ENCODE peak calls at places on chromosomes 11 and 22, in seven cellular contexts. I, Q, C, E, S, L and F are unnamed samples.

GRCh38 chr22:36223504-36223903 is 15.8 kb downstream of the APOL2 start:
- DNase-seq in E (no peak), L (no peak), S (no peak), Q (peak; percentile 49), I (no peak), C (no peak), F (no peak)

GRCh38 chr11:33952805-33953204 is 60.9 kb upstream of the LMO2 start:
- DNase-seq in S (no peak), E (no peak), Q (no peak), I (no peak), C (no peak), L (no peak), F (no peak)

GRCh38 chr11:33868646-33869461 is 23.0 kb downstream of the LMO2 start:
- DNase-seq in S (no peak), C (peak; percentile 42), Q (no peak), E (no peak), L (no peak), I (no peak), F (no peak)

GRCh38 chr11:477042-477715 is 27.1 kb downstream of the PTDSS2 start:
- DNase-seq in E (no peak), I (no peak), Q (no peak), L (no peak), S (no peak), C (no peak), F (no peak)

GRCh38 chr11:17275376-17276235 is 933 bp upstream of the NUCB2 start:
- DNase-seq in Q (no peak), L (no peak), E (no peak), S (no peak), I (no peak), C (no peak), F (no peak)

GRCh38 chr11:116853461-116854073 is 16.1 kb upstream of the APOA1 start:
- DNase-seq in C (no peak), L (peak; percentile 96), I (no peak), E (peak; percentile 15), Q (peak; percentile 74), S (peak; percentile 78), F (no peak)

GRCh38 chr11:7512525-7513209 is 1.1 kb upstream of the PPFIBP2 start:
- DNase-seq in C (peak; percentile 18), Q (no peak), I (peak; percentile 36), S (peak; percentile 75), E (no peak), L (no peak), F (no peak)

GRCh38 chr11:71505781-71506180 is 21.3 kb upstream of the KRTAP5-7 start:
- DNase-seq in E (no peak), Q (no peak), I (no peak), C (no peak), L (no peak), S (no peak), F (no peak)

GRCh38 chr22:23237201-23237798 is 57.0 kb downstream of the BCR start:
- DNase-seq in S (no peak), C (peak; percentile 62), Q (no peak), E (no peak), I (no peak), L (no peak), F (peak; percentile 95)

GRCh38 chr11:65501530-65502273 is 2.9 kb downstream of the MALAT1 start:
- DNase-seq in S (no peak), E (no peak), L (no peak), Q (peak; percentile 58), I (no peak), C (no peak), F (no peak)

GRCh38 chr11:27231519-27231918 is 131.5 kb downstream of the CCDC34 start:
- DNase-seq in Q (no peak), E (no peak), S (no peak), C (no peak), I (no peak), L (no peak), F (no peak)

GRCh38 chr22:50729391-50730012 is 8.5 kb upstream of the ACR start:
- DNase-seq in Q (peak; percentile 46), I (no peak), L (no peak), C (peak; percentile 14), S (no peak), E (no peak), F (peak; percentile 75)

GRCh38 chr11:122421684-122422083 is 233.8 kb upstream of the UBASH3B start:
- DNase-seq in S (no peak), I (no peak), L (no peak), C (no peak), E (no peak), Q (no peak), F (no peak)

GRCh38 chr22:46738642-46738960 is 549 bp upstream of the CERK start:
- DNase-seq in C (peak; percentile 53), S (no peak), I (no peak), L (no peak), E (no peak), Q (no peak), F (no peak)

GRCh38 chr11:9060700-9061111 is 30.7 kb downstream of the SCUBE2 start:
- DNase-seq in C (peak; percentile 41), Q (peak; percentile 71), L (peak; percentile 54), I (no peak), S (no peak), E (no peak), F (peak; percentile 46)

GRCh38 chr11:575324-575995 is 810 bp upstream of the PHRF1 start:
- DNase-seq in Q (no peak), E (no peak), C (peak; percentile 74), I (no peak), L (peak; percentile 37), S (no peak), F (peak; percentile 90)

GRCh38 chr11:131712897-131713296 is 342.5 kb downstream of the NTM start:
- DNase-seq in Q (no peak), I (no peak), L (no peak), E (no peak), S (no peak), C (no peak), F (no peak)

GRCh38 chr11:47433991-47434786 is 8.0 kb upstream of the PSMC3 start:
- DNase-seq in Q (no peak), C (no peak), I (no peak), S (peak; percentile 67), E (peak; percentile 11), L (no peak), F (no peak)

GRCh38 chr11:42524534-42525227 is 787.1 kb upstream of the API5 start:
- DNase-seq in E (no peak), I (no peak), S (no peak), L (peak; percentile 35), Q (no peak), C (peak; percentile 59), F (peak; percentile 27)

GRCh38 chr11:67542971-67543370 is 19.7 kb upstream of the CABP2 start:
- DNase-seq in I (no peak), L (no peak), E (no peak), S (no peak), C (no peak), Q (no peak), F (no peak)

GRCh38 chr11:119315139-119316016 is 1.6 kb downstream of the MCAM start:
- DNase-seq in S (peak; percentile 49), C (peak; percentile 74), Q (peak; percentile 83), L (peak; percentile 66), E (no peak), I (no peak), F (peak; percentile 60)

GRCh38 chr22:37907036-37907954 is 1.2 kb downstream of the MICALL1 start:
- DNase-seq in Q (no peak), L (no peak), S (no peak), C (no peak), E (no peak), I (no peak), F (no peak)

GRCh38 chr22:49586873-49587272 is 240.8 kb downstream of the BRD1 start:
- DNase-seq in I (no peak), Q (peak; percentile 56), S (no peak), E (no peak), C (peak; percentile 64), L (no peak), F (no peak)

GRCh38 chr11:126817096-126817495 is 183.5 kb downstream of the KIRREL3 start:
- DNase-seq in E (no peak), I (no peak), C (no peak), L (no peak), Q (no peak), S (peak; percentile 37), F (no peak)

GRCh38 chr22:25903294-25903693 is 161.3 kb downstream of the MYO18B start:
- DNase-seq in I (no peak), C (peak; percentile 85), S (no peak), L (no peak), Q (no peak), E (no peak), F (peak; percentile 74)

GRCh38 chr11:83819936-83820549 is 533.9 kb upstream of the CCDC90B start:
- DNase-seq in Q (no peak), L (peak; percentile 25), S (peak; percentile 41), E (no peak), C (no peak), I (no peak), F (peak; percentile 17)

GRCh38 chr22:24772493-24773220 is 1.9 kb downstream of the PIWIL3 start:
- DNase-seq in I (no peak), C (peak; percentile 64), E (no peak), Q (no peak), L (no peak), S (peak; percentile 53), F (peak; percentile 31)

GRCh38 chr11:86741489-86742435 is 58.6 kb upstream of the PRSS23 start:
- DNase-seq in L (no peak), I (no peak), Q (no peak), E (no peak), C (no peak), S (peak; percentile 51), F (no peak)

GRCh38 chr11:43410394-43410793 is 51.7 kb downstream of the TTC17 start:
- DNase-seq in C (no peak), S (no peak), L (no peak), Q (no peak), I (no peak), E (no peak), F (no peak)

GRCh38 chr11:119028346-119029068 is 2.2 kb downstream of the SLC37A4 start:
- DNase-seq in E (no peak), S (no peak), L (no peak), Q (no peak), I (no peak), C (no peak), F (no peak)

GRCh38 chr11:70541699-70542098 is 143.4 kb downstream of the CTTN start:
- DNase-seq in Q (no peak), L (no peak), I (no peak), E (no peak), C (no peak), S (no peak), F (no peak)

GRCh38 chr22:46609175-46609690 is 11.0 kb upstream of the GRAMD4 start:
- DNase-seq in L (no peak), Q (no peak), C (no peak), I (no peak), S (no peak), E (no peak), F (no peak)

GRCh38 chr11:789951-790350 is at the start of gene CEND1:
- DNase-seq in L (no peak), Q (peak; percentile 81), I (no peak), E (no peak), S (peak; percentile 87), C (peak; percentile 62), F (peak; percentile 65)

GRCh38 chr11:3709977-3710376 is 38.8 kb upstream of the CHRNA10 start:
- DNase-seq in E (no peak), S (no peak), L (no peak), I (no peak), C (no peak), Q (no peak), F (no peak)

GRCh38 chr11:82790723-82791487 is 57.2 kb upstream of the FAM181B start:
- DNase-seq in C (no peak), E (no peak), I (no peak), Q (no peak), L (no peak), S (no peak), F (peak; percentile 24)

GRCh38 chr11:44179173-44179572 is 83.7 kb downstream of the EXT2 start:
- DNase-seq in S (no peak), C (no peak), Q (no peak), E (no peak), L (no peak), I (no peak), F (no peak)